ENCODE peak calls at places on chromosomes 5 and 9, in ten cellular contexts. D is NCI-H1694 treated with DMSO at 0.1 percent for 48 hours, P is GOT3, L is fibroblast of lung, S is myocyte, V is NCI-H1417, Z is aorta, Q is esophagus squamous epithelium, X is Right ventricle myocardium superior, M is PC-3. O is an unnamed sample.

GRCh38 chr9:136252846-136253245 is 7.2 kb upstream of the QSOX2 start:
- DNase-seq in X (no peak), Z (no peak), L (no peak), M (no peak), D (no peak), P (no peak), V (no peak), S (no peak), Q (no peak), O (no peak)

GRCh38 chr9:92989561-92989960 is 42.2 kb downstream of the FGD3 start:
- DNase-seq in L (no peak), S (no peak), P (no peak), Z (no peak), D (no peak), M (no peak), X (no peak), Q (no peak), V (no peak), O (no peak)

GRCh38 chr5:34571380-34572041 is 84.6 kb upstream of the RAI14 start:
- DNase-seq in L (peak; percentile 56), Z (no peak), X (no peak), D (no peak), Q (no peak), M (no peak), V (no peak), S (peak; percentile 51), P (no peak), O (no peak)

GRCh38 chr5:113250341-113250953 is 184.3 kb downstream of the TSSK1B start:
- DNase-seq in Z (no peak), V (no peak), M (no peak), X (peak; percentile 61), D (no peak), S (peak; percentile 55), L (peak; percentile 99), Q (no peak), P (no peak), O (no peak)

GRCh38 chr5:139748505-139748826 is 47.1 kb upstream of the PSD2 start:
- DNase-seq in L (no peak), Z (no peak), M (no peak), D (no peak), S (no peak), X (no peak), Q (no peak), V (no peak), P (no peak), O (no peak)

GRCh38 chr5:75355236-75355635 is 18.2 kb downstream of the HMGCR start:
- DNase-seq in L (peak; percentile 35), Q (no peak), V (no peak), Z (no peak), M (no peak), S (no peak), D (no peak), X (no peak), P (no peak), O (no peak)

GRCh38 chr5:113081881-113082546 is 105.4 kb downstream of the DCP2 start:
- DNase-seq in V (no peak), M (peak; percentile 95), P (peak; percentile 39), X (no peak), Q (no peak), Z (no peak), S (peak; percentile 87), D (no peak), L (peak; percentile 66), O (no peak)

GRCh38 chr5:108655750-108656450 is 91.8 kb upstream of the FER start:
- DNase-seq in X (no peak), Z (no peak), M (peak; percentile 87), P (no peak), V (peak; percentile 39), Q (no peak), S (no peak), D (no peak), L (peak; percentile 64), O (no peak)

GRCh38 chr5:40615586-40616193 is 64.0 kb upstream of the PTGER4 start:
- DNase-seq in M (peak; percentile 45), D (no peak), Q (no peak), Z (no peak), X (no peak), P (no peak), L (no peak), V (no peak), S (no peak), O (no peak)

GRCh38 chr9:2987679-2988078 is 143.8 kb upstream of the PUM3 start:
- DNase-seq in L (no peak), Z (no peak), P (no peak), M (no peak), X (no peak), D (no peak), Q (no peak), V (no peak), S (no peak), O (no peak)

GRCh38 chr5:10662661-10663245 is 98.3 kb downstream of the DAP start:
- DNase-seq in P (no peak), X (no peak), V (no peak), M (no peak), L (no peak), D (no peak), S (no peak), Z (no peak), Q (no peak), O (no peak)

GRCh38 chr5:57653636-57654290 is 171.2 kb upstream of the ACTBL2 start:
- DNase-seq in S (peak; percentile 75), P (no peak), L (no peak), Q (no peak), Z (no peak), D (no peak), M (no peak), V (no peak), X (no peak), O (no peak)

GRCh38 chr9:107989544-107989943 is 500.0 kb upstream of the KLF4 start:
- DNase-seq in V (no peak), Q (no peak), X (no peak), S (no peak), P (no peak), Z (no peak), L (peak; percentile 33), D (no peak), M (no peak), O (no peak)

GRCh38 chr5:81268797-81269196 is 32.6 kb upstream of the ZCCHC9 start:
- DNase-seq in S (peak; percentile 61), L (peak; percentile 84), D (no peak), X (no peak), Q (no peak), M (peak; percentile 80), V (no peak), Z (no peak), P (no peak), O (no peak)

GRCh38 chr9:124381073-124381945 is 33.9 kb downstream of the PSMB7 start:
- DNase-seq in V (no peak), M (no peak), D (no peak), Z (no peak), L (no peak), X (no peak), Q (no peak), P (no peak), S (peak; percentile 29), O (no peak)

GRCh38 chr5:170720179-170720578 is 63.3 kb upstream of the GABRP start:
- DNase-seq in Q (no peak), V (no peak), Z (no peak), D (no peak), P (no peak), S (no peak), M (no peak), L (no peak), X (no peak), O (peak; percentile 12)

GRCh38 chr9:131809941-131810344 is 70.1 kb upstream of the RAPGEF1 start:
- DNase-seq in Z (no peak), M (peak; percentile 80), V (no peak), S (peak; percentile 93), D (peak; percentile 97), X (no peak), P (no peak), Q (no peak), L (peak; percentile 57), O (no peak)

O was measured in ecto neural progenitor cell.